ENCODE peak calls at places on chromosomes 11 and 22, in five cellular contexts. E is neural progenitor cell, C is hepatocyte, W is PC-3, Q is SK-N-SH. X is an unnamed sample.

GRCh38 chr11:93484716-93485115 is 58.5 kb downstream of the SMCO4 start:
- DNase-seq in E (no peak), C (no peak), W (no peak), Q (peak), X (no peak)

GRCh38 chr11:121367434-121367833 is 74.9 kb downstream of the SC5D start:
- DNase-seq in E (no peak), C (no peak), W (no peak), Q (no peak), X (peak)

GRCh38 chr22:25722223-25723015 is 19.6 kb upstream of the MYO18B start:
- DNase-seq in E (no peak), C (no peak), W (no peak), Q (no peak), X (no peak)

GRCh38 chr22:22748756-22749155 is 104.3 kb downstream of the GGTLC2 start:
- DNase-seq in E (no peak), C (no peak), W (no peak), Q (no peak), X (no peak)

GRCh38 chr22:39204216-39204615 is 40.6 kb downstream of the PDGFB start:
- DNase-seq in E (no peak), C (no peak), W (no peak), Q (no peak), X (no peak)

GRCh38 chr11:20026629-20027545 is 133.4 kb downstream of the DBX1 start:
- DNase-seq in E (peak), C (peak), W (peak), Q (no peak), X (no peak)

GRCh38 chr11:12698049-12698448 is 23.8 kb downstream of the TEAD1 start:
- DNase-seq in E (no peak), C (no peak), W (no peak), Q (no peak), X (peak)

GRCh38 chr11:95717314-95717713 is 72.3 kb downstream of the FAM76B start:
- DNase-seq in E (no peak), C (no peak), W (no peak), Q (no peak), X (no peak)

GRCh38 chr11:26134053-26134452 is 197.9 kb upstream of the ANO3 start:
- DNase-seq in E (no peak), C (no peak), W (no peak), Q (no peak), X (peak)

GRCh38 chr11:128422576-128423370 is 164.6 kb downstream of the ETS1 start:
- DNase-seq in E (peak), C (no peak), W (no peak), Q (peak), X (no peak)

GRCh38 chr22:28629420-28630184 is 50.0 kb downstream of the TTC28 start:
- DNase-seq in E (peak), C (no peak), W (no peak), Q (no peak), X (no peak)

GRCh38 chr22:19779011-19779421 is 18.4 kb downstream of the TBX1 start:
- DNase-seq in E (no peak), C (no peak), W (no peak), Q (no peak), X (peak)

GRCh38 chr11:125331357-125331756 is 164.7 kb downstream of the FEZ1 start:
- DNase-seq in E (no peak), C (no peak), W (no peak), Q (no peak), X (no peak)

DNA sequence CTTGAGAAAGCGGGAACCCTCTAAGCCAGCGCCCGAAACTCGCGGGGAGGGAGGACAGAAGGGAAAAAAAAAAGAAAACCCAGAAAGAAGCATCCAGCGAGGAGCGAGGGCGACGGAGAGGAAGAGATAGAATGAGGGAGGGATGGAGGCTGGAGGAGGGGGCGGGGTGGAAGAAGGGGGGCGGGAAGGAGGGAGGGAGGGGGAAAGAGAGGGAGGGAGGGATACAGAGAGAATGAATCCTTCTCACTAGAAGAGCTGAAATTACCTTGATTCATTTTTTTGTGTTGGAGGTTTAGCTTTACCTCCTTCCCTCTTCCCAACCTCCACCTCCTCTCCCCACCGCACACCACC is 19.3 kb upstream of the BDNF start:
- DNase-seq in E (no peak), C (no peak), W (no peak), Q (peak), X (no peak)
- H3K4me3 ChIP-seq in E (peak), C (peak), W (peak), Q (peak), X (no peak)

DNA sequence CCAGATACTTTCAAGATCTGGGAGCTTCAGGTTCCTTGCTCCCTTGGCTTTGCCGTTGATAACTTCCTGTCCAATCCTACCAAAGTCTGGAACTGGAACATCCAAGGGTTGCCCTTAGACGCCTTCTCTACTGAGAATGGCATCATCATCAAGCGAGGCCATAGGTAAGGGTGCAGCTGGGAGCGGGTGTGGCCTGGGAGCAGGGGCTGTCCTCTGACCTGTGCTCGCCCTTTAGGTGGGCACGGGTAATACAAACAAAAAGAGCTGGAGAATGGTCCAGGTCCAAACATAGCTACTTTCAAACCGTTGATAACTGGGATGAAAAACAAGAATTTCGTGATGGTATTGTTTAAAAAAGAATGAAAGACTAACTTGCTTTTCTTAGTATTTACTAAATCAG is 25.0 kb downstream of the CASP12 start:
- DNase-seq in E (no peak), C (no peak), W (no peak), Q (no peak), X (peak)
- TF ChIP-seq EZH2phosphoT487 in E (no peak), C (no peak), W (no peak), Q (no peak), X (no peak)

GRCh38 chr22:45812910-45813309 is 141.3 kb downstream of the ATXN10 start:
- DNase-seq in E (no peak), C (no peak), W (no peak), Q (no peak), X (no peak)
- H3K4me2 ChIP-seq in E (no peak), C (no peak), W (no peak), Q (no peak), X (no peak)

GRCh38 chr11:119207607-119208006 is 1.5 kb downstream of the CBL start:
- DNase-seq in E (no peak), C (no peak), W (no peak), Q (no peak), X (no peak)
- H3K4me3 ChIP-seq in E (peak), C (peak), W (peak), Q (peak), X (peak)

GRCh38 chr11:551596-551995 is 8.9 kb downstream of the LMNTD2 start:
- DNase-seq in E (no peak), C (no peak), W (no peak), Q (no peak), X (no peak)
- TF ChIP-seq EZH2phosphoT487 in E (no peak), C (no peak), W (no peak), Q (no peak), X (no peak)